ENCODE peak calls at places on chromosomes 6 and 20, in ten cellular contexts. One of them, this sample, is unnamed.

GRCh38 chr6:168071620-168072019 is 7.4 kb downstream of the FRMD1 start:
- DNase-seq in activated naive CD4-positive, alpha-beta T cell treated with Interleukin-2 at 50 U/mL for 16 hours: no peak
- DNase-seq in NCI-H446 treated with DMSO at 0.1 percent for 48 hours: no peak
- DNase-seq in dermis microvascular lymphatic vessel endothelial cell: no peak
- DNase-seq in AG08395: no peak
- DNase-seq in brain microvascular endothelial cell: no peak
- DNase-seq in HS-5: no peak
- DNase-seq in 8988T: peak
- DNase-seq in activated CD4-positive, alpha-beta T cell treated with anti-CD3 and anti-CD28 coated beads for 1 hour: no peak
- DNase-seq in H7: peak
- DNase-seq in this sample: no peak

GRCh38 chr6:116568111-116568510 is 3.2 kb upstream of the RWDD1 start:
- DNase-seq in activated naive CD4-positive, alpha-beta T cell treated with Interleukin-2 at 50 U/mL for 16 hours: no peak
- DNase-seq in NCI-H446 treated with DMSO at 0.1 percent for 48 hours: no peak
- DNase-seq in dermis microvascular lymphatic vessel endothelial cell: no peak
- DNase-seq in AG08395: no peak
- DNase-seq in brain microvascular endothelial cell: no peak
- DNase-seq in HS-5: no peak
- DNase-seq in 8988T: no peak
- DNase-seq in activated CD4-positive, alpha-beta T cell treated with anti-CD3 and anti-CD28 coated beads for 1 hour: no peak
- DNase-seq in H7: no peak
- DNase-seq in this sample: no peak

GRCh38 chr20:53656653-53657288 is 63.1 kb upstream of the ZNF217 start:
- DNase-seq in activated naive CD4-positive, alpha-beta T cell treated with Interleukin-2 at 50 U/mL for 16 hours: no peak
- DNase-seq in NCI-H446 treated with DMSO at 0.1 percent for 48 hours: no peak
- DNase-seq in dermis microvascular lymphatic vessel endothelial cell: no peak
- DNase-seq in AG08395: peak
- DNase-seq in brain microvascular endothelial cell: no peak
- DNase-seq in HS-5: peak
- DNase-seq in 8988T: no peak
- DNase-seq in activated CD4-positive, alpha-beta T cell treated with anti-CD3 and anti-CD28 coated beads for 1 hour: no peak
- DNase-seq in H7: no peak
- DNase-seq in this sample: no peak

GRCh38 chr20:9163995-9164394 is 95.1 kb downstream of the PLCB4 start:
- DNase-seq in activated naive CD4-positive, alpha-beta T cell treated with Interleukin-2 at 50 U/mL for 16 hours: no peak
- DNase-seq in NCI-H446 treated with DMSO at 0.1 percent for 48 hours: no peak
- DNase-seq in dermis microvascular lymphatic vessel endothelial cell: no peak
- DNase-seq in AG08395: no peak
- DNase-seq in brain microvascular endothelial cell: no peak
- DNase-seq in HS-5: no peak
- DNase-seq in 8988T: no peak
- DNase-seq in activated CD4-positive, alpha-beta T cell treated with anti-CD3 and anti-CD28 coated beads for 1 hour: no peak
- DNase-seq in H7: no peak
- DNase-seq in this sample: no peak

GRCh38 chr20:54573838-54574237 is 98.4 kb downstream of the DOK5 start:
- DNase-seq in activated naive CD4-positive, alpha-beta T cell treated with Interleukin-2 at 50 U/mL for 16 hours: no peak
- DNase-seq in NCI-H446 treated with DMSO at 0.1 percent for 48 hours: peak
- DNase-seq in dermis microvascular lymphatic vessel endothelial cell: no peak
- DNase-seq in AG08395: no peak
- DNase-seq in brain microvascular endothelial cell: no peak
- DNase-seq in HS-5: no peak
- DNase-seq in 8988T: no peak
- DNase-seq in activated CD4-positive, alpha-beta T cell treated with anti-CD3 and anti-CD28 coated beads for 1 hour: no peak
- DNase-seq in H7: no peak
- DNase-seq in this sample: no peak

GRCh38 chr6:128307671-128308070 is 212.7 kb downstream of the PTPRK start:
- DNase-seq in activated naive CD4-positive, alpha-beta T cell treated with Interleukin-2 at 50 U/mL for 16 hours: no peak
- DNase-seq in NCI-H446 treated with DMSO at 0.1 percent for 48 hours: no peak
- DNase-seq in dermis microvascular lymphatic vessel endothelial cell: peak
- DNase-seq in AG08395: no peak
- DNase-seq in brain microvascular endothelial cell: peak
- DNase-seq in HS-5: no peak
- DNase-seq in 8988T: no peak
- DNase-seq in activated CD4-positive, alpha-beta T cell treated with anti-CD3 and anti-CD28 coated beads for 1 hour: no peak
- DNase-seq in H7: no peak
- DNase-seq in this sample: no peak

GRCh38 chr6:56875961-56876360 is 78.9 kb upstream of the BEND6 start:
- DNase-seq in activated naive CD4-positive, alpha-beta T cell treated with Interleukin-2 at 50 U/mL for 16 hours: no peak
- DNase-seq in NCI-H446 treated with DMSO at 0.1 percent for 48 hours: no peak
- DNase-seq in dermis microvascular lymphatic vessel endothelial cell: no peak
- DNase-seq in AG08395: peak
- DNase-seq in brain microvascular endothelial cell: no peak
- DNase-seq in HS-5: no peak
- DNase-seq in 8988T: no peak
- DNase-seq in activated CD4-positive, alpha-beta T cell treated with anti-CD3 and anti-CD28 coated beads for 1 hour: no peak
- DNase-seq in H7: no peak
- DNase-seq in this sample: no peak

GRCh38 chr6:116773886-116774285 is 8.4 kb upstream of the FAM162B start:
- DNase-seq in activated naive CD4-positive, alpha-beta T cell treated with Interleukin-2 at 50 U/mL for 16 hours: no peak
- DNase-seq in NCI-H446 treated with DMSO at 0.1 percent for 48 hours: no peak
- DNase-seq in dermis microvascular lymphatic vessel endothelial cell: peak
- DNase-seq in AG08395: no peak
- DNase-seq in brain microvascular endothelial cell: peak
- DNase-seq in HS-5: no peak
- DNase-seq in 8988T: no peak
- DNase-seq in activated CD4-positive, alpha-beta T cell treated with anti-CD3 and anti-CD28 coated beads for 1 hour: no peak
- DNase-seq in H7: no peak
- DNase-seq in this sample: no peak

GRCh38 chr6:57822896-57823358 is 505.5 kb downstream of the PRIM2 start:
- DNase-seq in activated naive CD4-positive, alpha-beta T cell treated with Interleukin-2 at 50 U/mL for 16 hours: no peak
- DNase-seq in NCI-H446 treated with DMSO at 0.1 percent for 48 hours: no peak
- DNase-seq in dermis microvascular lymphatic vessel endothelial cell: no peak
- DNase-seq in AG08395: no peak
- DNase-seq in brain microvascular endothelial cell: peak
- DNase-seq in HS-5: no peak
- DNase-seq in 8988T: no peak
- DNase-seq in activated CD4-positive, alpha-beta T cell treated with anti-CD3 and anti-CD28 coated beads for 1 hour: no peak
- DNase-seq in H7: peak
- DNase-seq in this sample: no peak

GRCh38 chr6:7580927-7581618 is 8.9 kb upstream of the SNRNP48 start:
- DNase-seq in activated naive CD4-positive, alpha-beta T cell treated with Interleukin-2 at 50 U/mL for 16 hours: no peak
- DNase-seq in NCI-H446 treated with DMSO at 0.1 percent for 48 hours: no peak
- DNase-seq in dermis microvascular lymphatic vessel endothelial cell: no peak
- DNase-seq in AG08395: no peak
- DNase-seq in brain microvascular endothelial cell: no peak
- DNase-seq in HS-5: no peak
- DNase-seq in 8988T: no peak
- DNase-seq in activated CD4-positive, alpha-beta T cell treated with anti-CD3 and anti-CD28 coated beads for 1 hour: no peak
- DNase-seq in H7: no peak
- DNase-seq in this sample: no peak

GRCh38 chr6:136989591-136990578 is 54.9 kb downstream of the IL20RA start:
- DNase-seq in activated naive CD4-positive, alpha-beta T cell treated with Interleukin-2 at 50 U/mL for 16 hours: no peak
- DNase-seq in NCI-H446 treated with DMSO at 0.1 percent for 48 hours: no peak
- DNase-seq in dermis microvascular lymphatic vessel endothelial cell: no peak
- DNase-seq in AG08395: no peak
- DNase-seq in brain microvascular endothelial cell: no peak
- DNase-seq in HS-5: no peak
- DNase-seq in 8988T: no peak
- DNase-seq in activated CD4-positive, alpha-beta T cell treated with anti-CD3 and anti-CD28 coated beads for 1 hour: no peak
- DNase-seq in H7: peak
- DNase-seq in this sample: no peak

This sample was measured in MM.1S.